ENCODE peak calls at places on chromosomes 16 and 17, in eight cellular contexts. A, D, S, H, J, U, I and M are unnamed samples.

GRCh38 chr17:20159406-20160075 is 150.4 kb downstream of the SPECC1 start:
- DNase-seq in S (no peak), I (no peak), H (no peak), D (no peak), J (no peak), A (no peak), U (no peak), M (no peak)

GRCh38 chr17:36844601-36845000 is 92.7 kb upstream of the LHX1 start:
- DNase-seq in H (no peak), I (no peak), S (no peak), J (no peak), U (no peak), D (no peak), A (no peak), M (no peak)

GRCh38 chr16:52603015-52603414 is 56.1 kb upstream of the TOX3 start:
- DNase-seq in H (no peak), I (no peak), A (no peak), U (no peak), S (no peak), J (no peak), D (no peak), M (no peak)

GRCh38 chr16:35352431-35352830 is 1893.0 kb downstream of the TP53TG3F start:
- DNase-seq in H (no peak), J (no peak), U (no peak), D (no peak), A (no peak), S (no peak), I (no peak), M (no peak)

GRCh38 chr17:43309505-43310329 is 75.9 kb upstream of the RNU2-1 start:
- DNase-seq in D (no peak), A (peak; percentile 43), S (no peak), H (no peak), U (no peak), J (no peak), I (no peak), M (no peak)

GRCh38 chr17:40348562-40349476 is 15.7 kb downstream of the GJD3 start:
- DNase-seq in H (no peak), D (no peak), U (no peak), J (no peak), S (peak; percentile 59), I (no peak), A (no peak), M (peak; percentile 60)

GRCh38 chr16:10578474-10579316 is 1.7 kb downstream of the EMP2 start:
- DNase-seq in I (no peak), D (no peak), A (no peak), J (no peak), U (no peak), H (no peak), S (no peak), M (no peak)

GRCh38 chr17:49851387-49852291 is 3.8 kb upstream of the TAC4 start:
- DNase-seq in I (peak; percentile 68), H (peak; percentile 52), D (peak; percentile 66), A (peak; percentile 71), J (peak; percentile 59), U (peak; percentile 40), S (peak; percentile 34), M (no peak)

GRCh38 chr17:9725575-9725974 is 65.8 kb downstream of the DHRS7C start:
- DNase-seq in J (no peak), H (no peak), U (no peak), D (no peak), I (no peak), A (no peak), S (no peak), M (no peak)

GRCh38 chr16:55832788-55833583 is at the start of gene CES1:
- DNase-seq in J (no peak), D (no peak), S (no peak), H (no peak), U (no peak), I (no peak), A (peak; percentile 79), M (no peak)

GRCh38 chr17:52148969-52149351 is 9.6 kb downstream of the CA10 start:
- DNase-seq in A (no peak), I (no peak), S (no peak), D (no peak), U (no peak), H (no peak), J (no peak), M (no peak)

GRCh38 chr17:8954339-8954738 is 11.2 kb downstream of the PIK3R5 start:
- DNase-seq in S (no peak), U (no peak), I (no peak), D (peak; percentile 73), H (peak; percentile 54), J (peak; percentile 80), A (peak; percentile 72), M (no peak)

GRCh38 chr17:8225813-8226535 is 15.6 kb upstream of the AURKB start:
- DNase-seq in J (no peak), A (peak; percentile 69), H (peak; percentile 30), D (peak; percentile 55), S (peak; percentile 56), U (peak; percentile 77), I (peak; percentile 86), M (peak; percentile 56)

GRCh38 chr17:64343833-64344637 is 46.6 kb downstream of the PECAM1 start:
- DNase-seq in A (peak; percentile 79), S (no peak), I (peak; percentile 91), H (no peak), D (no peak), J (no peak), U (no peak), M (peak; percentile 33)

GRCh38 chr17:82831818-82832200 is 8.0 kb downstream of the ZNF750 start:
- DNase-seq in A (no peak), S (no peak), H (no peak), D (no peak), J (no peak), U (no peak), I (no peak), M (no peak)

GRCh38 chr16:84507011-84507982 is 2.8 kb upstream of the MEAK7 start:
- DNase-seq in J (no peak), H (no peak), S (no peak), D (no peak), A (no peak), I (no peak), U (no peak), M (no peak)

GRCh38 chr16:11396241-11397048 is 51.2 kb downstream of the RMI2 start:
- DNase-seq in H (peak; percentile 40), D (peak; percentile 59), U (peak; percentile 66), J (peak; percentile 23), I (peak; percentile 63), S (peak; percentile 67), A (peak; percentile 69), M (peak; percentile 57)

GRCh38 chr16:88561485-88562369 is 8.5 kb upstream of the ZC3H18 start:
- DNase-seq in D (peak; percentile 46), U (peak; percentile 21), S (peak; percentile 31), J (peak; percentile 17), I (peak; percentile 44), H (peak; percentile 27), A (no peak), M (peak; percentile 64)

GRCh38 chr17:19336938-19337711 is 25.4 kb downstream of the B9D1 start:
- DNase-seq in J (no peak), I (no peak), S (peak; percentile 55), U (no peak), D (no peak), A (peak; percentile 71), H (no peak), M (peak; percentile 59)